ENCODE peak calls at places on chromosomes 11 and 22, in four cellular contexts. A is H9, C is IMR-90, G is H1. W is an unnamed sample.

GRCh38 chr11:70786021-70786665 is 387.8 kb downstream of the CTTN start:
- DNase-seq in A (no peak), C (no peak), G (no peak), W (no peak)

GRCh38 chr22:37630839-37631435 is 8.5 kb upstream of the SH3BP1 start:
- DNase-seq in A (no peak), C (no peak), G (no peak), W (no peak)

GRCh38 chr11:1476946-1477736 is 9.4 kb downstream of the MOB2 start:
- DNase-seq in A (no peak), C (no peak), G (no peak), W (no peak)

GRCh38 chr22:46905415-46905814 is 143.0 kb downstream of the TBC1D22A start:
- DNase-seq in A (no peak), C (no peak), G (no peak), W (no peak)

GRCh38 chr11:82792319-82792718 is 58.7 kb upstream of the FAM181B start:
- DNase-seq in A (no peak), C (no peak), G (no peak), W (no peak)

GRCh38 chr22:23237841-23238240 is 57.5 kb downstream of the BCR start:
- DNase-seq in A (no peak), C (no peak), G (no peak), W (no peak)

GRCh38 chr22:39135092-39135896 is 17.2 kb downstream of the CBX7 start:
- DNase-seq in A (peak), C (no peak), G (peak), W (peak)

GRCh38 chr11:88827018-88827676 is 238.6 kb downstream of the GRM5 start:
- DNase-seq in A (no peak), C (no peak), G (no peak), W (peak)

GRCh38 chr11:13073119-13073981 is 64.2 kb downstream of the RASSF10 start:
- DNase-seq in A (no peak), C (peak), G (no peak), W (no peak)

GRCh38 chr22:19880786-19881569 is 26.3 kb upstream of the GNB1L start:
- DNase-seq in A (peak), C (peak), G (peak), W (peak)

GRCh38 chr11:1783725-1784529 is 20.2 kb upstream of the CTSD start:
- DNase-seq in A (peak), C (no peak), G (no peak), W (no peak)

GRCh38 chr11:41659990-41660389 is 200.5 kb upstream of the LRRC4C start:
- DNase-seq in A (no peak), C (no peak), G (no peak), W (no peak)

GRCh38 chr11:86624366-86624765 is 48.0 kb downstream of the ME3 start:
- DNase-seq in A (no peak), C (no peak), G (no peak), W (no peak)

GRCh38 chr11:27485930-27486773 is 13.6 kb upstream of the LGR4 start:
- DNase-seq in A (no peak), C (peak), G (no peak), W (peak)

GRCh38 chr11:14835491-14836105 is 56.4 kb downstream of the CYP2R1 start:
- DNase-seq in A (no peak), C (peak), G (no peak), W (no peak)

GRCh38 chr11:117490019-117490679 is 162.5 kb downstream of the CEP164 start:
- DNase-seq in A (no peak), C (no peak), G (no peak), W (no peak)

GRCh38 chr11:116390963-116391362 is 381.8 kb downstream of the BUD13 start:
- DNase-seq in A (no peak), C (no peak), G (no peak), W (no peak)
- H3K56ac ChIP-seq in A (no peak), C (no peak), G (no peak), W (no peak)

GRCh38 chr22:45867906-45868555 is 108.9 kb downstream of the WNT7B start:
- DNase-seq in A (peak), C (no peak), G (no peak), W (no peak)
- H2BK5ac ChIP-seq in A (no peak), C (no peak), G (no peak), W (no peak)

GRCh38 chr11:44654596-44654995 is 72.2 kb upstream of the TSPAN18 start:
- DNase-seq in A (no peak), C (no peak), G (no peak), W (no peak)

GRCh38 chr11:44648109-44648508 is 78.7 kb upstream of the TSPAN18 start:
- DNase-seq in A (no peak), C (no peak), G (no peak), W (no peak)

GRCh38 chr11:44652901-44653644 is 73.7 kb upstream of the TSPAN18 start:
- DNase-seq in A (no peak), C (no peak), G (no peak), W (no peak)

GRCh38 chr11:44654057-44654456 is 72.7 kb upstream of the TSPAN18 start:
- DNase-seq in A (no peak), C (no peak), G (no peak), W (no peak)

DNA sequence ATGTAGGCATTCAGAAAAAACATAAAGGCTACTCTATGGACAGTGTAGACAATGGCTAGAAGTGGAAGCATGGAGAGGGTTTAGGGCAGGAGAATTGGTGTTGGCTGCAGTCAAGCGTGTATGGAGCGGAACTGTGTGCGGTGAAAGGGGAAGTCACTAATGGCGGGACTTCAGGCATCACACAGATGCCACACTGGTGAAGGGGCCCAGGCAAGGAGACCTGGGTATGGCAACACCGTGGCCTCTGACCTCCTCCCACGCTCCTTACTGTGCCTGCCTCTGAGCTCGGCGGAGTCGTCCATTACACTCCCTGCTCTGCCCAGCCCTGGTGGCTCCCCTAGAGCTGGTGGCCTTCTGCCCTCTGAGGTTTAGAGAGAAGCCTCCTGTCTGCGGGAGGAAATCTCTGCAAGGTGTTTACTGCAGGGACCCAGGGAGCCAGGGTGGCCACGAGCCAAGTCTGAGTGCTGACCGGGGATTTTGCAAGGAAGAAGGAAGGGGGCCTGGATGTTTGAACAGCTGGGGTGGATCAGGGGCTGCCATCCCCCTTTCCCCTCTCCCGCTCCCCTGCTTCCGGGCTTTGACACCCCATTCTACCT is 75.1 kb upstream of the TSPAN18 start:
- DNase-seq in A (no peak), C (no peak), G (no peak), W (no peak)
- H2BK15ac ChIP-seq in A (no peak), C (no peak), G (no peak), W (no peak)

GRCh38 chr11:61429691-61430582 is at the start of the genes CPSF7 and SDHAF2:
- DNase-seq in A (peak), C (peak), G (peak), W (peak)

GRCh38 chr11:61425367-61426131 is 4.2 kb downstream of the CPSF7 start:
- DNase-seq in A (no peak), C (no peak), G (no peak), W (no peak)

DNA sequence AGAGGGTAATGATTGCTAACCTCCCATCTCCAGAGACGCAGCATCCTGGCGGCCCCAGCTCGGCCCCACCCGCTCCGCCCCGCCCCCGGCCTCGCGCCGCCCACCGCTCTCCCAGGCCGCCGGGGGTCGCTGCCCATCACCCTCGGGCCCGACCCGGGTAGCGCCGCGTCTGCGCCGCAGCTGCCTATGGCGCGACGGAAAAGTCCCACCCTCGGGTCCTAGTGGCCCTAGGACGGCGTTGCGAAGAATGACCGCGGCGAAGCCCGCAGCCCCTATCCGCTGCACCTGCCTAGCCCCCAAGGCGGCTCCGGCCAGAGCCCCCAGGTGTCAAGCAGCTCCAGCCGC is 457 bp downstream of the CPSF7 start:
- DNase-seq in A (peak), C (peak), G (peak), W (peak)
- H3K56ac ChIP-seq in A (no peak), C (peak), G (peak), W (peak)

DNA sequence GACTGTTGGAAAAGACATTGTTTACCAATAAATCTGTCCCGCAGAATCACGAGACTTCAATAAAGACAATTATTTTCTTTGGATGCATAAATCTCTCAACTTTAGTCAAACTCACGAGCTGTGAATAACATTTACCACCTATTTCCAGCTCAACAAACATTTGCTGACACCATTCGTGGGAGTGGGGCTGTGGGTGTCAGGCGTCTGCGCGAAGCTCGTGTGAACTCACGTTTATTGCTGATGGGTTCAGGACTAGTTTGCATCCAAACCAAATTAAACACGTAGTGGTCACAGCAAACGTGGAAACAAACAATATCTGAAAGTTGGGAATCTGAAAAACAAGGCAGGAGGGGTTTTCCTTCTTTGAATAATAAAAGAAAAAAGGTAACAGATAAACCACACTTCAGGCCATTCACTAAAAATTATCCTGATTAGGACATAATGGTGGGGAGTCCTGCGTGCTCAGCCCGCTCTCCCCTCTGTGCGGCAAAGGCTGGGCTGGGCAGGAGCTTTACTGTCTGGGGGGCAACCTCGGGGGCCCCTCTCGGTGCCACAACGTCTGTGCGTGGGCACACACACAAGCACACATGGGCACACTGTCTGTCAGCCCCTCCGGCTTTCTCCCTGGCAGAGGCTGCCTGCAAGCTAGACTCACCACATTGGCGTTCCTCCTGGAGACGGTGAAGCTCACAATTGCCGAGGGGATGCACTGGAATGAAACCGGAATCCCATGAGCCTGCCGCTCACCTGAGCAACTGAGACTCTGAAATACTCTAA is 5.3 kb downstream of the MLC1 start:
- DNase-seq in A (no peak), C (no peak), G (no peak), W (no peak)
- H2BK5ac ChIP-seq in A (no peak), C (no peak), G (no peak), W (no peak)